ENCODE peak calls at places on chromosome 10, in eight cellular contexts. B is fibroblast of lung, P is esophagus muscularis mucosa, R is cardiac fibroblast, S is GM10248, U is ovary, N is mammary epithelial cell, J is right atrium auricular region. Q is an unnamed sample.

GRCh38 chr10:129952771-129953489 is 11.1 kb downstream of the EBF3 start:
- DNase-seq in B (no peak), P (no peak), R (peak; percentile 94), S (no peak), U (no peak), N (no peak), J (no peak), Q (no peak)

GRCh38 chr10:2137549-2138174 is 400.3 kb upstream of the ADARB2 start:
- DNase-seq in B (no peak), P (no peak), R (no peak), S (no peak), U (no peak), N (no peak), J (no peak), Q (no peak)

GRCh38 chr10:98321203-98321780 is 53.3 kb upstream of the LOXL4 start:
- DNase-seq in B (no peak), P (no peak), R (no peak), S (no peak), U (no peak), N (no peak), J (no peak), Q (no peak)

GRCh38 chr10:77297370-77297692 is 340.3 kb downstream of the KCNMA1 start:
- DNase-seq in B (peak; percentile 68), P (no peak), R (peak; percentile 59), S (no peak), U (no peak), N (peak; percentile 48), J (no peak), Q (no peak)

GRCh38 chr10:45432700-45433472 is 58.9 kb downstream of the ALOX5 start:
- DNase-seq in B (no peak), P (no peak), R (no peak), S (no peak), U (no peak), N (no peak), J (peak; percentile 38), Q (no peak)

GRCh38 chr10:118642228-118642627 is 46.8 kb upstream of the PRLHR start:
- DNase-seq in B (no peak), P (no peak), R (no peak), S (no peak), U (no peak), N (no peak), J (peak; percentile 56), Q (no peak)

GRCh38 chr10:129993621-129994020 is 29.5 kb upstream of the EBF3 start:
- DNase-seq in B (no peak), P (no peak), R (peak; percentile 11), S (no peak), U (no peak), N (peak; percentile 19), J (peak; percentile 21), Q (no peak)

GRCh38 chr10:129758180-129758579 is 205.9 kb downstream of the EBF3 start:
- DNase-seq in B (no peak), P (peak; percentile 60), R (no peak), S (no peak), U (no peak), N (no peak), J (peak; percentile 28), Q (no peak)

GRCh38 chr10:61860964-61861758 is 40.3 kb upstream of the ARID5B start:
- DNase-seq in B (no peak), P (no peak), R (no peak), S (no peak), U (no peak), N (no peak), J (no peak), Q (no peak)

GRCh38 chr10:3048114-3049019 is 19.0 kb upstream of the PFKP start:
- DNase-seq in B (peak; percentile 59), P (no peak), R (peak; percentile 76), S (no peak), U (no peak), N (no peak), J (no peak), Q (no peak)

GRCh38 chr10:116646502-116646901 is 25.7 kb downstream of the PNLIPRP2 start:
- DNase-seq in B (no peak), P (peak; percentile 87), R (no peak), S (no peak), U (no peak), N (no peak), J (peak; percentile 46), Q (no peak)

GRCh38 chr10:43940898-43941777 is 292.5 kb upstream of the ZNF32 start:
- DNase-seq in B (no peak), P (peak; percentile 79), R (no peak), S (no peak), U (no peak), N (no peak), J (peak; percentile 48), Q (no peak)

GRCh38 chr10:69486922-69487730 is 35.9 kb downstream of the TSPAN15 start:
- DNase-seq in B (no peak), P (no peak), R (no peak), S (no peak), U (no peak), N (peak; percentile 79), J (no peak), Q (no peak)

GRCh38 chr10:67785098-67785497 is 52.9 kb downstream of the DNAJC12 start:
- DNase-seq in B (no peak), P (no peak), R (no peak), S (no peak), U (no peak), N (no peak), J (no peak), Q (no peak)

GRCh38 chr10:10780746-10781145 is 236.9 kb upstream of the CELF2 start:
- DNase-seq in B (no peak), P (no peak), R (peak; percentile 59), S (no peak), U (no peak), N (no peak), J (no peak), Q (no peak)

GRCh38 chr10:29239569-29240472 is 49.0 kb upstream of the LYZL1 start:
- DNase-seq in B (peak; percentile 31), P (peak; percentile 83), R (peak; percentile 39), S (peak; percentile 38), U (no peak), N (no peak), J (no peak), Q (no peak)

GRCh38 chr10:127017406-127018297 is 112.4 kb downstream of the DOCK1 start:
- DNase-seq in B (no peak), P (no peak), R (no peak), S (no peak), U (no peak), N (no peak), J (no peak), Q (no peak)

GRCh38 chr10:27745719-27746363 is at the start of gene MKX:
- DNase-seq in B (peak; percentile 65), P (no peak), R (peak; percentile 12), S (no peak), U (peak; percentile 91), N (peak; percentile 41), J (no peak), Q (peak; percentile 64)

GRCh38 chr10:34644245-34644644 is 170.9 kb downstream of the PARD3 start:
- DNase-seq in B (no peak), P (no peak), R (no peak), S (no peak), U (no peak), N (no peak), J (no peak), Q (no peak)

GRCh38 chr10:63554666-63555065 is 33.5 kb downstream of the REEP3 start:
- DNase-seq in B (peak; percentile 86), P (no peak), R (peak; percentile 92), S (peak; percentile 53), U (no peak), N (peak; percentile 82), J (no peak), Q (peak; percentile 32)

GRCh38 chr10:119090026-119090808 is 9.6 kb upstream of the EIF3A start:
- DNase-seq in B (no peak), P (no peak), R (no peak), S (no peak), U (no peak), N (no peak), J (no peak), Q (no peak)

GRCh38 chr10:120229641-120230040 is 227.4 kb upstream of the PLPP4 start:
- DNase-seq in B (no peak), P (no peak), R (no peak), S (no peak), U (no peak), N (no peak), J (no peak), Q (no peak)

GRCh38 chr10:3166496-3167290 is 5.9 kb downstream of the PITRM1 start:
- DNase-seq in B (no peak), P (no peak), R (no peak), S (no peak), U (no peak), N (peak; percentile 16), J (no peak), Q (no peak)

GRCh38 chr10:131212763-131213325 is 98.7 kb downstream of the TCERG1L start:
- DNase-seq in B (no peak), P (no peak), R (no peak), S (no peak), U (no peak), N (no peak), J (no peak), Q (no peak)

GRCh38 chr10:47164800-47165128 is 135.2 kb upstream of the GDF10 start:
- DNase-seq in B (no peak), P (peak; percentile 72), R (no peak), S (no peak), U (no peak), N (no peak), J (no peak), Q (no peak)

GRCh38 chr10:6504296-6504695 is 75.8 kb downstream of the PRKCQ start:
- DNase-seq in B (no peak), P (no peak), R (no peak), S (no peak), U (no peak), N (peak; percentile 60), J (no peak), Q (no peak)

GRCh38 chr10:113099431-113100298 is 149.6 kb downstream of the TCF7L2 start:
- DNase-seq in B (peak; percentile 55), P (no peak), R (peak; percentile 37), S (no peak), U (no peak), N (peak; percentile 77), J (no peak), Q (no peak)

GRCh38 chr10:111344804-111345203 is 268.0 kb downstream of the ADRA2A start:
- DNase-seq in B (no peak), P (no peak), R (peak; percentile 2), S (no peak), U (no peak), N (no peak), J (no peak), Q (no peak)
- TF ChIP-seq CTCF in B (no peak), P (no peak), R (no peak), S (peak; percentile 18), U (no peak), N (no peak), J (no peak), Q (peak; percentile 5)

GRCh38 chr10:94320285-94320914 is 42.3 kb downstream of the NOC3L start:
- DNase-seq in B (peak; percentile 69), P (no peak), R (peak; percentile 75), S (peak; percentile 51), U (peak; percentile 78), N (peak; percentile 37), J (peak; percentile 74), Q (no peak)
- TF ChIP-seq CTCF in B (peak; percentile 71), P (peak; percentile 78), R (peak; percentile 77), S (peak; percentile 81), U (peak; percentile 78), N (peak; percentile 73), J (peak; percentile 91), Q (peak; percentile 74)

GRCh38 chr10:31660301-31660700 is 268.3 kb downstream of the ARHGAP12 start:
- DNase-seq in B (no peak), P (no peak), R (no peak), S (no peak), U (no peak), N (no peak), J (no peak), Q (no peak)
- TF ChIP-seq CTCF in B (no peak), P (no peak), R (no peak), S (no peak), U (no peak), N (no peak), J (no peak), Q (no peak)

GRCh38 chr10:50595785-50596184 is 28.0 kb downstream of the SGMS1 start:
- DNase-seq in B (no peak), P (no peak), R (no peak), S (no peak), U (no peak), N (no peak), J (no peak), Q (no peak)
- TF ChIP-seq CTCF in B (no peak), P (no peak), R (no peak), S (no peak), U (no peak), N (no peak), J (no peak), Q (no peak)